ENCODE peak calls at places on chromosomes 11 and 22, in four cellular contexts. A, T, V and D are unnamed samples.

GRCh38 chr11:14414470-14415461 is 55.8 kb upstream of the RRAS2 start:
- DNase-seq in A (peak; percentile 65), T (peak; percentile 47), V (no peak), D (no peak)

GRCh38 chr11:63560506-63561179 is 2.5 kb downstream of the PLAAT2 start:
- DNase-seq in T (no peak), V (peak; percentile 74), A (no peak), D (no peak)

GRCh38 chr22:23800297-23801237 is 13.8 kb downstream of the SMARCB1 start:
- DNase-seq in T (no peak), V (no peak), A (no peak), D (no peak)

GRCh38 chr11:77084581-77085191 is 17.9 kb downstream of the CAPN5 start:
- DNase-seq in T (no peak), V (no peak), A (no peak), D (no peak)

GRCh38 chr11:130924750-130925149 is 8.5 kb upstream of the SNX19 start:
- DNase-seq in T (no peak), V (no peak), A (no peak), D (no peak)

GRCh38 chr11:8934735-8935478 is 2.2 kb upstream of the C11orf16 start:
- DNase-seq in T (no peak), V (peak; percentile 73), A (peak; percentile 91), D (no peak)

GRCh38 chr22:33035276-33035863 is 22.8 kb downstream of the SYN3 start:
- DNase-seq in T (no peak), A (no peak), V (no peak), D (no peak)

GRCh38 chr11:111918390-111919256 is at the start of gene C11orf52:
- DNase-seq in A (peak; percentile 37), T (no peak), V (peak; percentile 88), D (no peak)

GRCh38 chr22:38844661-38845367 is 986 bp upstream of the NPTXR start:
- DNase-seq in T (no peak), V (no peak), A (peak; percentile 86), D (no peak)

GRCh38 chr11:134376150-134376921 is 35.7 kb downstream of the B3GAT1 start:
- DNase-seq in T (no peak), V (no peak), A (no peak), D (no peak)

GRCh38 chr11:37468344-37468743 is 870.3 kb upstream of the RAG2 start:
- DNase-seq in T (no peak), A (no peak), V (no peak), D (no peak)